ENCODE peak calls at places on chromosomes 3 and 15, in nine cellular contexts. Q is BJ, O is fibroblast of lung, W is lower lobe of right lung, P is MCF 10A, G is HFF-Myc, X is thoracic aorta, L is transverse colon, A is stomach. H is an unnamed sample.

GRCh38 chr3:43638594-43639447 is 17.0 kb upstream of the ANO10 start:
- DNase-seq in Q (no peak), O (peak), W (peak), P (peak), G (no peak), X (no peak), L (peak), A (peak), H (no peak)

GRCh38 chr3:150302246-150302645 is 105.9 kb upstream of the TSC22D2 start:
- DNase-seq in Q (no peak), O (no peak), W (no peak), P (no peak), G (no peak), X (no peak), L (no peak), A (no peak), H (no peak)

GRCh38 chr3:128969993-128970740 is 23.7 kb downstream of the CFAP92 start:
- DNase-seq in Q (no peak), O (peak), W (peak), P (peak), G (no peak), X (no peak), L (peak), A (peak), H (no peak)

GRCh38 chr15:71807691-71808091 is 2.7 kb upstream of the NR2E3 start:
- DNase-seq in Q (no peak), O (peak), W (no peak), P (no peak), G (no peak), X (no peak), L (no peak), A (no peak), H (no peak)

GRCh38 chr15:40091861-40092415 is 16.7 kb downstream of the BMF start:
- DNase-seq in Q (no peak), O (no peak), W (no peak), P (no peak), G (no peak), X (no peak), L (no peak), A (no peak), H (no peak)

GRCh38 chr3:141412087-141412935 is 44.0 kb downstream of the ZBTB38 start:
- DNase-seq in Q (peak), O (peak), W (no peak), P (peak), G (no peak), X (no peak), L (peak), A (peak), H (no peak)

GRCh38 chr3:141271279-141272033 is 39.8 kb downstream of the PXYLP1 start:
- DNase-seq in Q (no peak), O (no peak), W (no peak), P (no peak), G (no peak), X (no peak), L (no peak), A (no peak), H (no peak)

GRCh38 chr3:73451276-73451973 is 173.3 kb downstream of the PDZRN3 start:
- DNase-seq in Q (no peak), O (peak), W (no peak), P (no peak), G (no peak), X (no peak), L (no peak), A (peak), H (no peak)

GRCh38 chr3:15223684-15224575 is 17.9 kb downstream of the CAPN7 start:
- DNase-seq in Q (no peak), O (peak), W (no peak), P (peak), G (no peak), X (no peak), L (no peak), A (no peak), H (no peak)

GRCh38 chr3:138188013-138188352 is 882 bp downstream of the ARMC8 start:
- DNase-seq in Q (no peak), O (peak), W (no peak), P (peak), G (no peak), X (peak), L (no peak), A (no peak), H (no peak)

GRCh38 chr3:185900228-185900627 is 37.6 kb downstream of the TRA2B start:
- DNase-seq in Q (peak), O (peak), W (no peak), P (peak), G (peak), X (no peak), L (peak), A (no peak), H (no peak)

GRCh38 chr15:29131336-29132109 is 138.1 kb downstream of the NSMCE3 start:
- DNase-seq in Q (no peak), O (no peak), W (no peak), P (no peak), G (no peak), X (no peak), L (no peak), A (no peak), H (no peak)

GRCh38 chr3:110138966-110139555 is 801.7 kb upstream of the DPPA4 start:
- DNase-seq in Q (no peak), O (no peak), W (no peak), P (no peak), G (no peak), X (no peak), L (no peak), A (no peak), H (no peak)

GRCh38 chr3:10352146-10352911 is 31.4 kb upstream of the SEC13 start:
- DNase-seq in Q (peak), O (peak), W (peak), P (peak), G (no peak), X (no peak), L (no peak), A (no peak), H (no peak)

GRCh38 chr3:38165722-38166387 is 518 bp downstream of the OXSR1 start:
- DNase-seq in Q (no peak), O (no peak), W (peak), P (peak), G (no peak), X (no peak), L (no peak), A (no peak), H (no peak)

GRCh38 chr3:156321934-156322333 is 201.6 kb downstream of the KCNAB1 start:
- DNase-seq in Q (no peak), O (no peak), W (no peak), P (no peak), G (no peak), X (no peak), L (no peak), A (no peak), H (no peak)

GRCh38 chr15:67196672-67197363 is 57.6 kb downstream of the AAGAB start:
- DNase-seq in Q (peak), O (peak), W (no peak), P (no peak), G (no peak), X (no peak), L (no peak), A (no peak), H (no peak)

GRCh38 chr3:60542981-60543380 is 708.3 kb downstream of the FHIT start:
- DNase-seq in Q (no peak), O (no peak), W (no peak), P (no peak), G (no peak), X (no peak), L (no peak), A (no peak), H (no peak)

GRCh38 chr3:180804871-180805430 is 107.5 kb upstream of the FXR1 start:
- DNase-seq in Q (no peak), O (peak), W (no peak), P (peak), G (no peak), X (no peak), L (no peak), A (no peak), H (no peak)
- TF ChIP-seq CTCF in Q (peak), O (peak), W (no peak), P (peak), G (no peak), X (peak), L (no peak), A (no peak), H (peak)

DNA sequence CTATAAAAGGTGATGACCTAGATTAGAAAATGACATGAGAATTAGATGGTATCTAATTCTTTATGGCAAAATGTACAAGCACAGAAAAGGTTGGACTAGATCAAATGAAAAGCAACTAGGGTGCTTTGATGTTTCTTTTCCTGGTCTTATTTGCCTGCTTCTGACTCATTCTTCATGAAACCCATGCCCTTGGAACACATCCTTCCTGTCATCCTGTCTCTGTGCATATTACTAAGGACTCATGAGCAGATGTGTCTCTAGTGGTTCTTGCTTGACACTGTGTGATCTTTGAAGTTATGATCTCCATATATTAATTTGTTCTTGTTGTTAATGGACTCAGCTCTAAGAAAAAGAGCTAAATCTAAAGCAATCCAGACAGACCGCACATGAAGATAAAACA is 314.0 kb downstream of the ERC2 start:
- DNase-seq in Q (no peak), O (no peak), W (no peak), P (peak), G (no peak), X (no peak), L (no peak), A (no peak), H (no peak)
- TF ChIP-seq CTCF in Q (no peak), O (no peak), W (no peak), P (no peak), G (no peak), X (no peak), L (no peak), A (no peak), H (no peak)

GRCh38 chr3:46087871-46088270 is 60.6 kb upstream of the XCR1 start:
- DNase-seq in Q (no peak), O (peak), W (peak), P (peak), G (no peak), X (no peak), L (no peak), A (no peak), H (no peak)
- TF ChIP-seq CTCF in Q (peak), O (peak), W (no peak), P (peak), G (peak), X (no peak), L (no peak), A (no peak), H (peak)

DNA sequence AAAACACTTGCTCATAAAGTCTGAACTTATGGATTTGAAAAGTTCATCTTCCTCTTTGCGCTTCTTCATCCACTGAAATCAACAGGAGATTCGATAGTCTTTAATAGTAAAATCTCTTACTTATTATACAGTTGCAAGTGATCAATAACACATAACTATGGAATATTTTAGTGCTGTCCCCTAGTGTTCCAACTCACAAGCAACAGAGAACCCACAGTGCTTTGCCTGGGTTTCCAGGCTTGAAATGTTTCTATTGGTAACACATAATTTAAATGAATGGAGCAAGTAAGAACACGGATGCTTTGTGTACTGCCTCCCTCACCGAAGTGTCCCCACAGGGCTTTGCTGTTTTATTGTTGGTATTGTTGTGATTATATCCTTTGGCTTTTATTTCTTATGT is 93.5 kb downstream of the WDR72 start:
- DNase-seq in Q (no peak), O (no peak), W (no peak), P (no peak), G (no peak), X (no peak), L (no peak), A (no peak), H (no peak)
- TF ChIP-seq CTCF in Q (no peak), O (no peak), W (no peak), P (no peak), G (no peak), X (no peak), L (no peak), A (no peak), H (no peak)

DNA sequence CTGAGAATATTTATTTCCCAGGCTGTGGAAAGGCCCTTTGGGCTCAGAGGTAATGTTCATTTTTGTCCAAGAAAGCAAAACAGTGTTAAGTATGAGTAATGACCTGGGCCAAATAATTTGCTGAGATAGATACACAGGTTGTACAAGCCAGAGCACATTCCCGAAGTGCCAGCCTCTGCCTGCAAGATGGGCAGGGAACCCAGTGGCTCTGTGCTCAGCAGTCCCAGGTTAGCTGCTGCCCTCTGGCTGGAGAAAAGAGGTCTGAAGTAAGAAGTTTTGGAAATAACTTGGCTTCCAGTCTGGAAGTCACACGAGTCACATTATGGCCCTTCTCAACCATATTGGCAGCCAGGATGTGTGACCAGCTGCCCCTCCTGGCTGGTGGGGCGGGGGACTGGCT is 20.2 kb downstream of the MYZAP start:
- DNase-seq in Q (no peak), O (peak), W (peak), P (peak), G (no peak), X (no peak), L (peak), A (peak), H (no peak)
- TF ChIP-seq CTCF in Q (peak), O (no peak), W (peak), P (peak), G (peak), X (peak), L (peak), A (peak), H (peak)

GRCh38 chr15:58770519-58770856 is 614 bp upstream of the MINDY2 start:
- DNase-seq in Q (no peak), O (peak), W (no peak), P (peak), G (no peak), X (no peak), L (peak), A (no peak), H (no peak)
- TF ChIP-seq CTCF in Q (no peak), O (no peak), W (no peak), P (no peak), G (no peak), X (peak), L (no peak), A (no peak), H (no peak)

H was measured in upper lobe of right lung.